ENCODE peak calls at places on chromosomes 1 and 21, in six cellular contexts. T is activated B cell treated with CpG ODN at 0.5 μM for 24 hours; F is mucosa of descending colon; Z is foreskin keratinocyte; I is upper lobe of right lung; K is activated naive CD4-positive, alpha-beta T cell treated with anti-CD3 and anti-CD28 coated beads, Interleukin-2, amount 50 U/mL, for 72 hours. V is an unnamed sample.

GRCh38 chr1:27430903-27431653 is 38.7 kb downstream of the GPR3 start:
- ATAC-seq in T (peak; percentile 16), F (peak; percentile 45), Z (no peak), I (peak; percentile 68), K (peak; percentile 20), V (peak; percentile 53)

GRCh38 chr1:12186277-12186985 is 19.6 kb downstream of the TNFRSF1B start:
- ATAC-seq in T (no peak), F (peak; percentile 43), Z (no peak), I (no peak), K (peak; percentile 65), V (no peak)

GRCh38 chr21:25582888-25583287 is 24.4 kb downstream of the MRPL39 start:
- ATAC-seq in T (peak; percentile 13), F (no peak), Z (no peak), I (no peak), K (no peak), V (no peak)

GRCh38 chr1:11731719-11732283 is 4.1 kb upstream of the AGTRAP start:
- ATAC-seq in T (no peak), F (no peak), Z (peak; percentile 41), I (peak; percentile 54), K (peak; percentile 19), V (no peak)

GRCh38 chr21:28856588-28857250 is 136.0 kb downstream of the LTN1 start:
- ATAC-seq in T (no peak), F (no peak), Z (no peak), I (no peak), K (no peak), V (no peak)

GRCh38 chr1:197330213-197330612 is 62.2 kb downstream of the CRB1 start:
- ATAC-seq in T (no peak), F (no peak), Z (no peak), I (no peak), K (no peak), V (no peak)

GRCh38 chr1:81820761-81821160 is 20.0 kb downstream of the ADGRL2 start:
- ATAC-seq in T (no peak), F (no peak), Z (no peak), I (no peak), K (no peak), V (no peak)

GRCh38 chr1:27383661-27384060 is 528 bp upstream of the CD164L2 start:
- ATAC-seq in T (no peak), F (no peak), Z (no peak), I (no peak), K (no peak), V (no peak)

GRCh38 chr1:153795934-153796785 is 21.0 kb downstream of the SLC27A3 start:
- ATAC-seq in T (no peak), F (no peak), Z (no peak), I (no peak), K (no peak), V (no peak)

GRCh38 chr1:211734359-211734758 is 58.9 kb upstream of the NEK2 start:
- ATAC-seq in T (no peak), F (peak; percentile 67), Z (no peak), I (no peak), K (no peak), V (no peak)

GRCh38 chr1:197691816-197692215 is 83.5 kb downstream of the DENND1B start:
- ATAC-seq in T (no peak), F (peak; percentile 98), Z (no peak), I (no peak), K (no peak), V (no peak)

GRCh38 chr1:56617141-56617540 is 28.0 kb upstream of the PRKAA2 start:
- ATAC-seq in T (no peak), F (no peak), Z (peak; percentile 64), I (no peak), K (no peak), V (no peak)

GRCh38 chr1:243471026-243471685 is 215.3 kb downstream of the SDCCAG8 start:
- ATAC-seq in T (no peak), F (no peak), Z (no peak), I (peak; percentile 69), K (no peak), V (no peak)

GRCh38 chr1:11784256-11784992 is 21.3 kb downstream of the MTHFR start:
- ATAC-seq in T (no peak), F (no peak), Z (no peak), I (no peak), K (peak; percentile 19), V (no peak)

GRCh38 chr1:67564193-67564592 is 120.8 kb upstream of the GADD45A start:
- ATAC-seq in T (no peak), F (peak; percentile 72), Z (peak; percentile 32), I (peak; percentile 25), K (no peak), V (peak; percentile 73)

GRCh38 chr1:200330770-200331428 is 78.9 kb downstream of the ZNF281 start:
- ATAC-seq in T (no peak), F (no peak), Z (no peak), I (peak; percentile 5), K (no peak), V (no peak)

GRCh38 chr1:92739669-92740524 is 45.0 kb downstream of the EVI5 start:
- ATAC-seq in T (peak; percentile 94), F (no peak), Z (no peak), I (no peak), K (peak; percentile 37), V (no peak)

GRCh38 chr1:213065800-213066199 is 14.8 kb downstream of the RPS6KC1 start:
- ATAC-seq in T (no peak), F (no peak), Z (no peak), I (no peak), K (no peak), V (no peak)

GRCh38 chr1:225891229-225891972 is 2.5 kb upstream of the LEFTY1 start:
- ATAC-seq in T (no peak), F (peak; percentile 70), Z (no peak), I (no peak), K (no peak), V (no peak)

GRCh38 chr1:92136316-92136715 is 56.2 kb downstream of the BTBD8 start:
- ATAC-seq in T (no peak), F (no peak), Z (no peak), I (no peak), K (no peak), V (no peak)

GRCh38 chr1:90339822-90340221 is 344.9 kb downstream of the ZNF326 start:
- ATAC-seq in T (no peak), F (peak; percentile 68), Z (no peak), I (no peak), K (no peak), V (no peak)

GRCh38 chr1:47871799-47872353 is 125.3 kb downstream of the TRABD2B start:
- ATAC-seq in T (no peak), F (peak; percentile 33), Z (peak; percentile 97), I (no peak), K (no peak), V (no peak)

GRCh38 chr1:79875187-79875586 is 868.7 kb upstream of the ADGRL4 start:
- ATAC-seq in T (no peak), F (no peak), Z (no peak), I (peak; percentile 39), K (no peak), V (no peak)

GRCh38 chr1:1996207-1996651 is 7.4 kb downstream of the CFAP74 start:
- ATAC-seq in T (no peak), F (no peak), Z (no peak), I (peak; percentile 76), K (no peak), V (no peak)

GRCh38 chr1:165431079-165431478 is 13.8 kb downstream of the RXRG start:
- ATAC-seq in T (no peak), F (no peak), Z (no peak), I (no peak), K (no peak), V (peak; percentile 72)

GRCh38 chr1:3676581-3677410 is 24.5 kb downstream of the TP73 start:
- ATAC-seq in T (peak; percentile 66), F (peak; percentile 4), Z (no peak), I (no peak), K (peak; percentile 70), V (peak; percentile 72)

GRCh38 chr1:233097546-233098254 is 147.3 kb downstream of the NTPCR start:
- ATAC-seq in T (no peak), F (no peak), Z (peak; percentile 97), I (no peak), K (peak; percentile 46), V (peak; percentile 91)

GRCh38 chr1:57117753-57118152 is 151.9 kb upstream of the C8B start:
- ATAC-seq in T (no peak), F (no peak), Z (no peak), I (no peak), K (no peak), V (no peak)